ENCODE peak calls at places on chromosomes 11 and 22, in four cellular contexts. One of them, this sample, is unnamed.

GRCh38 chr11:38791346-38791961 is 2193.4 kb upstream of the RAG2 start:
- DNase-seq in H1: peak; percentile 5
- DNase-seq in GM12878: no peak
- DNase-seq in HepG2: peak; percentile 54
- DNase-seq in this sample: peak; percentile 46

GRCh38 chr11:3837793-3838192 is 3.0 kb downstream of the RHOG start:
- DNase-seq in H1: no peak
- DNase-seq in GM12878: no peak
- DNase-seq in HepG2: no peak
- DNase-seq in this sample: peak; percentile 89

GRCh38 chr11:10641314-10642206 is 52.0 kb downstream of the IRAG1 start:
- DNase-seq in H1: no peak
- DNase-seq in GM12878: peak; percentile 62
- DNase-seq in HepG2: no peak
- DNase-seq in this sample: no peak

GRCh38 chr11:116697639-116698038 is 75.1 kb downstream of the BUD13 start:
- DNase-seq in H1: no peak
- DNase-seq in GM12878: no peak
- DNase-seq in HepG2: no peak
- DNase-seq in this sample: no peak

GRCh38 chr11:129644326-129644725 is 171.3 kb upstream of the TMEM45B start:
- DNase-seq in H1: no peak
- DNase-seq in GM12878: no peak
- DNase-seq in HepG2: no peak
- DNase-seq in this sample: no peak

GRCh38 chr11:134036484-134037092 is 32.3 kb upstream of the JAM3 start:
- DNase-seq in H1: no peak
- DNase-seq in GM12878: no peak
- DNase-seq in HepG2: no peak
- DNase-seq in this sample: no peak

GRCh38 chr22:27474711-27475547 is 326.6 kb downstream of the MN1 start:
- DNase-seq in H1: peak; percentile 85
- DNase-seq in GM12878: no peak
- DNase-seq in HepG2: no peak
- DNase-seq in this sample: no peak

GRCh38 chr11:1639102-1639620 is 9.6 kb downstream of the KRTAP5-5 start:
- DNase-seq in H1: no peak
- DNase-seq in GM12878: no peak
- DNase-seq in HepG2: no peak
- DNase-seq in this sample: no peak

GRCh38 chr22:41367039-41367679 is 14.6 kb upstream of the TEF start:
- DNase-seq in H1: no peak
- DNase-seq in GM12878: no peak
- DNase-seq in HepG2: peak; percentile 80
- DNase-seq in this sample: peak; percentile 96

GRCh38 chr11:73248526-73249185 is 23.5 kb upstream of the P2RY6 start:
- DNase-seq in H1: no peak
- DNase-seq in GM12878: no peak
- DNase-seq in HepG2: no peak
- DNase-seq in this sample: no peak

GRCh38 chr11:108664241-108664640 is 628 bp upstream of the DDX10 start:
- DNase-seq in H1: no peak
- DNase-seq in GM12878: no peak
- DNase-seq in HepG2: no peak
- DNase-seq in this sample: no peak

GRCh38 chr11:48019230-48019584 is 38.8 kb downstream of the PTPRJ start:
- DNase-seq in H1: no peak
- DNase-seq in GM12878: no peak
- DNase-seq in HepG2: no peak
- DNase-seq in this sample: no peak

GRCh38 chr11:21814169-21814568 is 378.7 kb upstream of the ANO5 start:
- DNase-seq in H1: no peak
- DNase-seq in GM12878: no peak
- DNase-seq in HepG2: peak; percentile 40
- DNase-seq in this sample: no peak

GRCh38 chr11:32312865-32313403 is 122.4 kb downstream of the WT1 start:
- DNase-seq in H1: no peak
- DNase-seq in GM12878: no peak
- DNase-seq in HepG2: peak; percentile 45
- DNase-seq in this sample: peak; percentile 61

GRCh38 chr22:35523167-35523928 is 17.3 kb upstream of the RASD2 start:
- DNase-seq in H1: no peak
- DNase-seq in GM12878: no peak
- DNase-seq in HepG2: no peak
- DNase-seq in this sample: no peak

GRCh38 chr11:72848846-72849466 is 34.7 kb downstream of the ATG16L2 start:
- DNase-seq in H1: no peak
- DNase-seq in GM12878: no peak
- DNase-seq in HepG2: peak; percentile 29
- DNase-seq in this sample: no peak

GRCh38 chr11:86802601-86803051 is 2.3 kb downstream of the PRSS23 start:
- DNase-seq in H1: no peak
- DNase-seq in GM12878: no peak
- DNase-seq in HepG2: peak; percentile 40
- DNase-seq in this sample: peak; percentile 43

GRCh38 chr11:130204703-130205095 is 45.1 kb downstream of the ST14 start:
- DNase-seq in H1: no peak
- DNase-seq in GM12878: no peak
- DNase-seq in HepG2: no peak
- DNase-seq in this sample: no peak

GRCh38 chr22:19524170-19525115 is at the start of gene CLDN5:
- DNase-seq in H1: no peak
- DNase-seq in GM12878: no peak
- DNase-seq in HepG2: no peak
- DNase-seq in this sample: peak; percentile 54

GRCh38 chr11:71372693-71373657 is 75.2 kb downstream of the DHCR7 start:
- DNase-seq in H1: no peak
- DNase-seq in GM12878: peak; percentile 53
- DNase-seq in HepG2: peak; percentile 26
- DNase-seq in this sample: no peak

GRCh38 chr22:32708835-32709234 is 92.7 kb upstream of the TIMP3 start:
- DNase-seq in H1: no peak
- DNase-seq in GM12878: no peak
- DNase-seq in HepG2: no peak
- DNase-seq in this sample: no peak

GRCh38 chr11:130211781-130212401 is 52.3 kb downstream of the ST14 start:
- DNase-seq in H1: no peak
- DNase-seq in GM12878: no peak
- DNase-seq in HepG2: no peak
- DNase-seq in this sample: no peak

GRCh38 chr22:48263431-48263765 is 1500.9 kb downstream of the TBC1D22A start:
- DNase-seq in H1: no peak
- DNase-seq in GM12878: no peak
- DNase-seq in HepG2: no peak
- DNase-seq in this sample: no peak

GRCh38 chr22:43561421-43562178 is 149.8 kb downstream of the MPPED1 start:
- DNase-seq in H1: no peak
- DNase-seq in GM12878: no peak
- DNase-seq in HepG2: no peak
- DNase-seq in this sample: no peak

GRCh38 chr11:125930076-125930450 is 15.8 kb upstream of the VSIG10L2 start:
- DNase-seq in H1: no peak
- DNase-seq in GM12878: no peak
- DNase-seq in HepG2: no peak
- DNase-seq in this sample: no peak

GRCh38 chr11:109862808-109863207 is 230.4 kb upstream of the ZC3H12C start:
- DNase-seq in H1: no peak
- DNase-seq in GM12878: no peak
- DNase-seq in HepG2: no peak
- DNase-seq in this sample: no peak

DNA sequence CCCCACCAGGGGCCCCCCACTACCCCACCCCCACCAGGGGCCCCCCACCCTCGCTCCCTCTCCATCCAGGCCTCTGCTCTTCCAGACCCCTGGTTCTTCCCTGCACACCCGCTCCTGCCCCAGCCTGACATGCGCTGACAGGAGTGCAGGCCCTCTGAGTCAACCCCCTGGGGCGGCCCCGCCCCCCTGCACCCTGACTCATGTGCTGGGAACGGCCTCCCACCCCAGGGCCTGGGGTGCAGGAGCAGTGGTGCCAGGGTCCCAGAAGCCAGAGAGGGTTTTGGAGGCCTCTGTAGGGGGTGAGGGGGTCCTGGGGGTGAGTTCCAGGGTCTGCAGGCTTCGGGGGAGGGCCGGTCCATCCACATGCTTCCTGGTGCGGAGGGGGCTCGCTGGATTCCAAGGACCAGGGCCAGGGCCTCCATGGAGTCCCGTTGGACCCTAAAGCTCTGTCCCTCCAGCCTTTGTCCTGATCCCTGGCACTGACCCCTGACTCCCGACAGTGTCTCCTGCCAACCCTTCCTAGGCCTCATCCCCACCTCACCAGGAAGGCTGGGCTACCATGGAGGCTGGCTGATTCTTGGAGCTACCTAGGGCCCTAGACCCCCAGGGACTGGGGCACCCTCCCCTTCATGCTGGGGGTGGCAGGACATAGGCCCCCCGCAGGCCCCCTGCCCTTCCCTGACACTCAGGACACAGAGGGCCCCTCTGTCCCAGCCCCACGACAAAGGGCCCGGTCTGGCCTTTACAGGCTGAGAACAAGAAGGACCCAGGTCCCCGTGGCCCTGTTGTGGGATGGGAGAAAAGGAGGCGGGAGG is 583 bp upstream of the PKP3 start:
- DNase-seq in H1: no peak
- DNase-seq in GM12878: no peak
- DNase-seq in HepG2: peak; percentile 54
- DNase-seq in this sample: peak; percentile 95
- TF ChIP-seq BRCA1 in H1: no peak
- TF ChIP-seq BRCA1 in GM12878: no peak
- TF ChIP-seq BRCA1 in HepG2: no peak
- TF ChIP-seq BRCA1 in this sample: no peak

GRCh38 chr11:56706486-56706885 is 7.6 kb downstream of the OR9G1 start:
- DNase-seq in H1: no peak
- DNase-seq in GM12878: no peak
- DNase-seq in HepG2: no peak
- DNase-seq in this sample: no peak

GRCh38 chr11:56700919-56701485 is 2.1 kb downstream of the OR9G1 start:
- DNase-seq in H1: no peak
- DNase-seq in GM12878: no peak
- DNase-seq in HepG2: no peak
- DNase-seq in this sample: no peak

GRCh38 chr11:56700242-56700918 is 1.5 kb downstream of the OR9G1 start:
- DNase-seq in H1: no peak
- DNase-seq in GM12878: no peak
- DNase-seq in HepG2: no peak
- DNase-seq in this sample: no peak

DNA sequence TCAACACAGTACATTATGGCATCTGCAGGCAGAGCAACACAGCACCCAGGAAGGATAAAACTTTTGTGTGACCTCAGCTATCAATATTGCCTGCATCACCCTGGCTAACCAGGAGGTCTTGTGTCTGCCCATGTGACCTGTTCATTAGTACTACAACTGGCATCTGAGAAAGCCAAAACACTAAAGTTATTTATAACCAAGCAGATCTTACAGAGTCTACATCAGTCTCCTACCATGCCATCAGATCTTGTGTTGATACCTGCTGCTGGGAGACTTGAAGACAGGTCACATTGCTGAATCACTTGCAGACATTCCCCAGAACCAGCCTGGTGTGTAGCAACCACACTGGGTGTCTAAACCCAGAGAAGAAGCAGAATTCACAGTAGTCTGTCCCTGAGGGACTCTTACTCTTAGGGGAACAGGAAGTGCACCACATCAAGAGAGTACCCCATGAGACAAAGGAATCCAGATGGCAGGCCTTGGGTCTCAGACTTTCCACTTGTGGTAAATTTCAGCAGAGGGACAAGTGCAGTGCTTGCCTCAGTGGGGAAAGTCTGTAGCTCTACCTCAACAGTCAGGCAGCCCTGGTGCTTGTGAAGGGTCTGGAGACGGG is 7.0 kb downstream of the OR9G1 start:
- DNase-seq in H1: no peak
- DNase-seq in GM12878: no peak
- DNase-seq in HepG2: no peak
- DNase-seq in this sample: no peak
- TF ChIP-seq BRCA1 in H1: no peak
- TF ChIP-seq BRCA1 in GM12878: no peak
- TF ChIP-seq BRCA1 in HepG2: no peak
- TF ChIP-seq BRCA1 in this sample: no peak

GRCh38 chr11:115530752-115531151 is 26.5 kb upstream of the CADM1 start:
- DNase-seq in H1: no peak
- DNase-seq in GM12878: no peak
- DNase-seq in HepG2: no peak
- DNase-seq in this sample: peak; percentile 8
- TF ChIP-seq BRCA1 in H1: no peak
- TF ChIP-seq BRCA1 in GM12878: no peak
- TF ChIP-seq BRCA1 in HepG2: no peak
- TF ChIP-seq BRCA1 in this sample: no peak

GRCh38 chr22:39098576-39098975 is 1.5 kb downstream of the APOBEC3H start:
- DNase-seq in H1: no peak
- DNase-seq in GM12878: no peak
- DNase-seq in HepG2: no peak
- DNase-seq in this sample: no peak

GRCh38 chr22:39095971-39096370 is 1.1 kb upstream of the APOBEC3H start:
- DNase-seq in H1: no peak
- DNase-seq in GM12878: no peak
- DNase-seq in HepG2: no peak
- DNase-seq in this sample: no peak

GRCh38 chr22:39098026-39098425 is 982 bp downstream of the APOBEC3H start:
- DNase-seq in H1: no peak
- DNase-seq in GM12878: peak; percentile 76
- DNase-seq in HepG2: no peak
- DNase-seq in this sample: no peak

GRCh38 chr22:39094717-39095389 is 2.2 kb upstream of the APOBEC3H start:
- DNase-seq in H1: no peak
- DNase-seq in GM12878: no peak
- DNase-seq in HepG2: no peak
- DNase-seq in this sample: no peak

DNA sequence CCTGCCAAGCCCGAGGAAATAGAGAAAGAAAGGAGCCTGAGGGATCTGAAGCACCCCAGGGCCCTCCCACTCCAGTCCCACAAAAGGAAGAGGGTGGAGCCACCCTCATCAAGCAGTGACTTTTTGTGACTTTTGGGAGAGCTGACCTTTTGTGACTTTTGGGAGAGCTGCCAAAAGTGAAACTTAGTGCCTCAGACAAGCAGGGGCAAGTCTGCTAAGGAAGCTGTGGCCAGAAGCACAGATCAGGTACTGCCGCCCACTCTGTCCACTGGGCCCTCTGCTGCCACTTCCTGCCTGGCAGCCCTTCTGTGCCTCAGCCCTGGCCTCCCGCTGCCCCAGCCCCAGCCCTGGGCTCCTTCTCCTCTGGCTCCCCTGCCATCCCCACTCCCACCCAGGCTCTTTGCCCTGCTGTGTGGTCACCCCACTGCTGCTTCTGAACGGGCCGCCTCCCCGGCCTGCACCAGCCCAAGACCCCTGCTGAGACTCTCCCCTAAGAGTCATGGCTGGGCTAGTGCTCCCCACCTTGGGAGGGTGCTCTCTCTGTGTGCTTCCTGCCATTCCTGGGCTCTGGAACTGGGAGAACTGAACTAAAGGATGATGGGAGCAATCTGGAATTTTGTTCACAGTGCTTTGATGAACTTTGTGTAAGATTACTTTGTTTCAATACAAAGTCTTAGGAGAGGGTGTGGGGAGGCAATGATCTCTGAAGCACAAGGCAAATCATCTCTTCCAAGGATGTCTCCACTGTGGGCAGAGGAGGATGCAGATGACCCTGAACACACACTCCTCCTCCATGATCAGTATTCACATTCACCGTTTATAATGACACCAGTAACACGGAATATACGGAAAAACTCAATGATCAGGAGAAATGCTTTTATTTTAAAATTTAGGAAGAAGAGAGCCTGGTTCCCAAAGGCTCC is at the start of gene APOBEC3H:
- DNase-seq in H1: no peak
- DNase-seq in GM12878: no peak
- DNase-seq in HepG2: no peak
- DNase-seq in this sample: peak; percentile 75
- TF ChIP-seq BRCA1 in H1: no peak
- TF ChIP-seq BRCA1 in GM12878: no peak
- TF ChIP-seq BRCA1 in HepG2: no peak
- TF ChIP-seq BRCA1 in this sample: no peak

This sample was measured in K562.